ENCODE peak calls at places on chromosomes 12 and 14, in four cellular contexts. One of them, this sample, is unnamed.

GRCh38 chr12:121590476-121591143 is 9.8 kb upstream of the KDM2B start:
- DNase-seq in brain microvascular endothelial cell: no peak
- DNase-seq in GM10248: peak; percentile 79
- DNase-seq in fibroblast of villous mesenchyme: peak; percentile 66
- DNase-seq in this sample: peak; percentile 88

GRCh38 chr14:80981673-80982072 is 26.3 kb downstream of the TSHR start:
- DNase-seq in brain microvascular endothelial cell: no peak
- DNase-seq in GM10248: no peak
- DNase-seq in fibroblast of villous mesenchyme: no peak
- DNase-seq in this sample: no peak

GRCh38 chr14:87155850-87156491 is 837.0 kb downstream of the GALC start:
- DNase-seq in brain microvascular endothelial cell: no peak
- DNase-seq in GM10248: no peak
- DNase-seq in fibroblast of villous mesenchyme: no peak
- DNase-seq in this sample: no peak

GRCh38 chr12:31353730-31354708 is 28.1 kb upstream of the SINHCAF start:
- DNase-seq in brain microvascular endothelial cell: no peak
- DNase-seq in GM10248: peak; percentile 3
- DNase-seq in fibroblast of villous mesenchyme: peak; percentile 14
- DNase-seq in this sample: no peak

GRCh38 chr14:43116341-43116740 is 1390.7 kb downstream of the FSCB start:
- DNase-seq in brain microvascular endothelial cell: no peak
- DNase-seq in GM10248: no peak
- DNase-seq in fibroblast of villous mesenchyme: no peak
- DNase-seq in this sample: no peak

GRCh38 chr14:102754370-102755262 is 22.6 kb upstream of the TRAF3 start:
- DNase-seq in brain microvascular endothelial cell: no peak
- DNase-seq in GM10248: peak; percentile 80
- DNase-seq in fibroblast of villous mesenchyme: no peak
- DNase-seq in this sample: no peak

GRCh38 chr14:75905505-75905904 is 76.3 kb downstream of the TGFB3 start:
- DNase-seq in brain microvascular endothelial cell: peak; percentile 42
- DNase-seq in GM10248: no peak
- DNase-seq in fibroblast of villous mesenchyme: peak; percentile 85
- DNase-seq in this sample: no peak

GRCh38 chr12:97903356-97903755 is 440.8 kb downstream of the RMST start:
- DNase-seq in brain microvascular endothelial cell: no peak
- DNase-seq in GM10248: no peak
- DNase-seq in fibroblast of villous mesenchyme: no peak
- DNase-seq in this sample: no peak

GRCh38 chr12:57738142-57738474 is 434 bp downstream of the AGAP2 start:
- DNase-seq in brain microvascular endothelial cell: no peak
- DNase-seq in GM10248: no peak
- DNase-seq in fibroblast of villous mesenchyme: no peak
- DNase-seq in this sample: no peak

GRCh38 chr14:22131749-22132476 is 457.1 kb downstream of the DAD1 start:
- DNase-seq in brain microvascular endothelial cell: peak; percentile 3
- DNase-seq in GM10248: no peak
- DNase-seq in fibroblast of villous mesenchyme: no peak
- DNase-seq in this sample: peak; percentile 47

GRCh38 chr12:102965281-102966155 is 8.0 kb downstream of the ASCL1 start:
- DNase-seq in brain microvascular endothelial cell: no peak
- DNase-seq in GM10248: peak; percentile 34
- DNase-seq in fibroblast of villous mesenchyme: no peak
- DNase-seq in this sample: no peak

GRCh38 chr12:53811606-53812005 is 59.8 kb upstream of the CISTR start:
- DNase-seq in brain microvascular endothelial cell: no peak
- DNase-seq in GM10248: no peak
- DNase-seq in fibroblast of villous mesenchyme: no peak
- DNase-seq in this sample: no peak

GRCh38 chr12:68240079-68240478 is 13.3 kb downstream of the IL22 start:
- DNase-seq in brain microvascular endothelial cell: peak; percentile 90
- DNase-seq in GM10248: no peak
- DNase-seq in fibroblast of villous mesenchyme: peak; percentile 79
- DNase-seq in this sample: no peak

GRCh38 chr12:94535614-94535932 is 75.9 kb upstream of the CEP83 start:
- DNase-seq in brain microvascular endothelial cell: no peak
- DNase-seq in GM10248: no peak
- DNase-seq in fibroblast of villous mesenchyme: no peak
- DNase-seq in this sample: no peak

GRCh38 chr12:124553862-124554428 is 13.5 kb downstream of the NCOR2 start:
- DNase-seq in brain microvascular endothelial cell: no peak
- DNase-seq in GM10248: no peak
- DNase-seq in fibroblast of villous mesenchyme: no peak
- DNase-seq in this sample: peak; percentile 27

GRCh38 chr14:45181806-45182205 is 46.1 kb downstream of the FANCM start:
- DNase-seq in brain microvascular endothelial cell: no peak
- DNase-seq in GM10248: no peak
- DNase-seq in fibroblast of villous mesenchyme: peak; percentile 33
- DNase-seq in this sample: no peak

GRCh38 chr12:53098354-53098981 is 1.0 kb downstream of the IGFBP6 start:
- DNase-seq in brain microvascular endothelial cell: peak; percentile 77
- DNase-seq in GM10248: peak; percentile 17
- DNase-seq in fibroblast of villous mesenchyme: peak; percentile 64
- DNase-seq in this sample: peak; percentile 74

GRCh38 chr12:63822352-63822751 is 22.1 kb upstream of the SRGAP1 start:
- DNase-seq in brain microvascular endothelial cell: no peak
- DNase-seq in GM10248: no peak
- DNase-seq in fibroblast of villous mesenchyme: peak; percentile 62
- DNase-seq in this sample: no peak

GRCh38 chr14:94394594-94395305 is 6.3 kb upstream of the SERPINA1 start:
- DNase-seq in brain microvascular endothelial cell: peak; percentile 14
- DNase-seq in GM10248: no peak
- DNase-seq in fibroblast of villous mesenchyme: peak; percentile 54
- DNase-seq in this sample: peak; percentile 58

GRCh38 chr14:77242752-77243151 is 28.3 kb downstream of the NGB start:
- DNase-seq in brain microvascular endothelial cell: no peak
- DNase-seq in GM10248: no peak
- DNase-seq in fibroblast of villous mesenchyme: no peak
- DNase-seq in this sample: no peak

GRCh38 chr12:645563-646071 is 17.6 kb downstream of the NINJ2 start:
- DNase-seq in brain microvascular endothelial cell: peak; percentile 58
- DNase-seq in GM10248: no peak
- DNase-seq in fibroblast of villous mesenchyme: peak; percentile 73
- DNase-seq in this sample: no peak

GRCh38 chr12:57299514-57300016 is 48.6 kb upstream of the STAC3 start:
- DNase-seq in brain microvascular endothelial cell: no peak
- DNase-seq in GM10248: no peak
- DNase-seq in fibroblast of villous mesenchyme: no peak
- DNase-seq in this sample: no peak

GRCh38 chr12:47870175-47870781 is 34.5 kb downstream of the VDR start:
- DNase-seq in brain microvascular endothelial cell: no peak
- DNase-seq in GM10248: no peak
- DNase-seq in fibroblast of villous mesenchyme: peak; percentile 72
- DNase-seq in this sample: no peak

GRCh38 chr12:27975222-27976136 is 2.9 kb upstream of the PTHLH start:
- DNase-seq in brain microvascular endothelial cell: peak; percentile 72
- DNase-seq in GM10248: no peak
- DNase-seq in fibroblast of villous mesenchyme: peak; percentile 58
- DNase-seq in this sample: peak; percentile 24

GRCh38 chr14:81418057-81418790 is 18.1 kb upstream of the STON2 start:
- DNase-seq in brain microvascular endothelial cell: no peak
- DNase-seq in GM10248: no peak
- DNase-seq in fibroblast of villous mesenchyme: no peak
- DNase-seq in this sample: no peak

GRCh38 chr14:99757331-99758070 is 35.7 kb upstream of the EML1 start:
- DNase-seq in brain microvascular endothelial cell: peak; percentile 86
- DNase-seq in GM10248: no peak
- DNase-seq in fibroblast of villous mesenchyme: peak; percentile 98
- DNase-seq in this sample: no peak

GRCh38 chr14:51744372-51745150 is 92.9 kb downstream of the FRMD6 start:
- DNase-seq in brain microvascular endothelial cell: no peak
- DNase-seq in GM10248: no peak
- DNase-seq in fibroblast of villous mesenchyme: no peak
- DNase-seq in this sample: peak; percentile 46

GRCh38 chr14:83863042-83863441 is 1666.9 kb upstream of the FLRT2 start:
- DNase-seq in brain microvascular endothelial cell: no peak
- DNase-seq in GM10248: no peak
- DNase-seq in fibroblast of villous mesenchyme: no peak
- DNase-seq in this sample: no peak
- TF ChIP-seq CTCF in brain microvascular endothelial cell: no peak
- TF ChIP-seq CTCF in GM10248: no peak
- TF ChIP-seq CTCF in fibroblast of villous mesenchyme: no peak
- TF ChIP-seq CTCF in this sample: no peak

DNA sequence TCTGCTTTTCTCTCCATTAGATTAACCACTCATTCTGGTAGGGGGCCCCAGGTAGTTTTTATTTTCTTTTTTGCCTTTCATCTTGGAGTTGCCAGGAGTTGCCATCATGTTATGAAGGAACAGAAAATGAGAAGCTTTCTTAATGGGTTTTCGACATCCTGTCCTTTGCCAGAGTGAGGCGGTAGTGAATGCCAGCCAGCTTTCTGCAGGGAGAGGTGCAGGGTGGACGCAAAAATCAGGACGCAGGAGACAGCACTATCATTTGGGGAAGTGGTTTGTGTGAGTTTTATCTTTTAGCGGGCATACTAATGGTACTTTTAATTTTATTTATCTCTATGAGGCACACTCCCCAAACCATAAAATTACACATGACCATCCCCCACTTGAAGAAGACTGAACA is 1.7 kb downstream of the RASSF8 start:
- DNase-seq in brain microvascular endothelial cell: no peak
- DNase-seq in GM10248: no peak
- DNase-seq in fibroblast of villous mesenchyme: peak; percentile 31
- DNase-seq in this sample: no peak
- TF ChIP-seq CTCF in brain microvascular endothelial cell: peak; percentile 54
- TF ChIP-seq CTCF in GM10248: no peak
- TF ChIP-seq CTCF in fibroblast of villous mesenchyme: peak; percentile 17
- TF ChIP-seq CTCF in this sample: no peak

DNA sequence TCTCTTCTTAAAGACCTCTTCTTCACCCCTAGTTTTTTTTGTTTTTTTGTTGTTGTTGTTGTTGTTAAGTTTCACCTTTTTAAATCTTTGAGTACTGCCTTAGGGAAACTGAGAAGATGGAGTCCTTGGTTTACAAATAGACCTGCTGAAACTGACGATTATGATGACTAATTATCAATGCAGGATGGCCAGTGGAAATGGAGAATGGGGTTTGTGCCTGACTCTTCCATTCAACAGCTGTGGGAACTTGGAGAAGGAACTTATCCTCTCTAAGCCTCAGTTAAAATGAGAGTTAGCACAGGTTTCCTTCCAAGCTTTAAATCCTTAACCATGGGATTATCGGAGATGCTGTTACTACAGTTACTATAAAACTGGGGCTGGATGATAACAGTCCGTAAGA is 66.7 kb upstream of the PNMA1 start:
- DNase-seq in brain microvascular endothelial cell: no peak
- DNase-seq in GM10248: no peak
- DNase-seq in fibroblast of villous mesenchyme: no peak
- DNase-seq in this sample: no peak
- TF ChIP-seq CTCF in brain microvascular endothelial cell: no peak
- TF ChIP-seq CTCF in GM10248: no peak
- TF ChIP-seq CTCF in fibroblast of villous mesenchyme: no peak
- TF ChIP-seq CTCF in this sample: no peak

DNA sequence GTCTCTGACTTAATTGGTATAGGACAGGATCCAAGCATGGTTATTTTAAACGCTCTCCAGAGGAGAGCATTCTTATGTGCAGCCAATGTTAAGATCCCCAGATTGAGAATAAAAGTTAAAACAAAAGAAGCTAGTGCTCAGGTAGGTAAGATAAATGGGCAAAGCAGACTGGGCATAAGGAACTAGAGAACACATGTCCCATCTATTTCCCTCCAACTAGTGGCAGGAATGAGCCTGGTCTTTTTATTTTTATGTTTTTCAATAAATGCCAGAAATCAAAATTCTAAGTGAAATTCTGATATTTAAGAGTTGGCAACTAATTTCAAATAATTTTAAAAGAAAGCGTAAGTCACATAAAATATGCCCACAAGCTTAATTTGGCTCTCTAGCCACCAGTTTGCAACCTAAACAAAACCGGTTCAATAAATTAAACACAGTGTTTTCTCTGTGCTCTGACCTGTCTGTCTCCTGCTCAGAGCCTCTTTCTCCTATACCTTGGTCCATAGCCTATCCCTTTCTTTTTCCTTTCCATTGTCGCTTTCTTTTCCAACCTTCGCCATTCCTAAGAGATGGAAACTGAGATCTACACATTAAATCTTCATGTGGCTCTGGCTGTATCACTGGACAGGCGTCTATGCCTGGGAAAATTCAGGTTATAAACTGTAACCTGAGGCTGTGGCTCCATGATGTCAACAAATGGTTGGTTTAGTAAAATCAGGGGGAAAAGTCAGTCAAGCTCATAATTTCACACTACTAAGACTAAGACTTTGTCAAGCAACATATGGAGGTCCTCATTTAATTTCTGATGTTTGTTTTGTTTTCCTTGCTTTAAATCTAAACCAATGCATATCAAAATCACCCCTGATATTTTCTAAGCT is 5.5 kb downstream of the SLC38A1 start:
- DNase-seq in brain microvascular endothelial cell: no peak
- DNase-seq in GM10248: no peak
- DNase-seq in fibroblast of villous mesenchyme: no peak
- DNase-seq in this sample: no peak
- TF ChIP-seq CTCF in brain microvascular endothelial cell: peak; percentile 9
- TF ChIP-seq CTCF in GM10248: no peak
- TF ChIP-seq CTCF in fibroblast of villous mesenchyme: peak; percentile 31
- TF ChIP-seq CTCF in this sample: no peak

DNA sequence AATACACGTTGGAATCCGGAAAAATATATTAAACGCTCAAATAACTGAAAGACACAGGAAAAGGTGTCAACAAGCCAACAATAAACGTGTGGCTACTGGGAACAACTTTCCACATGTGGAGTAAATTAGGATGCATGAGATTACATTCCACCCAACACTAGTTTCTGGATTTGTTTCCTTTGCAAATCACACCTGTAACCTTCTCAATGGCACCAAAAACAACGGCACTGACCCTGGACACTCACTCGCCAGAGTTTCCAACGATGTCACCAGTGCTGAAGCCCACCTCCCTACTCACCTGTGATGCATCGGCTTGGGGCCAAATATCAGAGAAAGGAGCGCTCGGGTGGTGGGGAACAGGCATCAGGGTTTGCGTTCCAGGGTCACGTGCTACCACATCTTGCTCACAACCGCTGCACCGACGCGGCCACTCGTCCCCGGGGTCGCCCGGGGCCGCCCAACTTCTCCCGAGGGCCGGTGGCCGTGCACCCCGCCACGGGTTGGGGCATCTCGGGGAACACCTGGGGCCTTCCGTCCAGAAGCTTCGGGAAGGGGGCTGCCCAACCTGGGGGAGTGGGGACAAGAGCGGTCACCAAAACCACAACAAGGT is 625 bp downstream of the PRDM4 start:
- DNase-seq in brain microvascular endothelial cell: no peak
- DNase-seq in GM10248: peak; percentile 34
- DNase-seq in fibroblast of villous mesenchyme: no peak
- DNase-seq in this sample: peak; percentile 55
- TF ChIP-seq CTCF in brain microvascular endothelial cell: no peak
- TF ChIP-seq CTCF in GM10248: no peak
- TF ChIP-seq CTCF in fibroblast of villous mesenchyme: no peak
- TF ChIP-seq CTCF in this sample: no peak

GRCh38 chr14:50432131-50432530 is 35.5 kb upstream of the CDKL1 start:
- DNase-seq in brain microvascular endothelial cell: no peak
- DNase-seq in GM10248: no peak
- DNase-seq in fibroblast of villous mesenchyme: no peak
- DNase-seq in this sample: no peak

GRCh38 chr14:50434530-50434929 is 37.8 kb upstream of the CDKL1 start:
- DNase-seq in brain microvascular endothelial cell: no peak
- DNase-seq in GM10248: no peak
- DNase-seq in fibroblast of villous mesenchyme: no peak
- DNase-seq in this sample: no peak
- TF ChIP-seq CTCF in brain microvascular endothelial cell: no peak
- TF ChIP-seq CTCF in GM10248: no peak
- TF ChIP-seq CTCF in fibroblast of villous mesenchyme: no peak
- TF ChIP-seq CTCF in this sample: no peak